ENCODE peak calls at places on chromosomes 4 and X, in four cellular contexts. One of them, this sample, is unnamed.

GRCh38 chr4:11615601-11616000 is 186.9 kb upstream of the HS3ST1 start:
- DNase-seq in A549: no peak
- DNase-seq in K562: no peak
- DNase-seq in HepG2: no peak
- DNase-seq in this sample: no peak

GRCh38 chr4:145808021-145808650 is 128.2 kb downstream of the C4orf51 start:
- DNase-seq in A549: peak
- DNase-seq in K562: peak
- DNase-seq in HepG2: peak
- DNase-seq in this sample: peak

GRCh38 chrX:16658284-16658683 is 8.3 kb downstream of the S100G start:
- DNase-seq in A549: no peak
- DNase-seq in K562: no peak
- DNase-seq in HepG2: no peak
- DNase-seq in this sample: no peak

GRCh38 chr4:2497931-2498330 is 29.0 kb downstream of the RNF4 start:
- DNase-seq in A549: no peak
- DNase-seq in K562: no peak
- DNase-seq in HepG2: no peak
- DNase-seq in this sample: no peak

GRCh38 chr4:1490906-1491629 is 84.8 kb upstream of the NKX1-1 start:
- DNase-seq in A549: no peak
- DNase-seq in K562: no peak
- DNase-seq in HepG2: no peak
- DNase-seq in this sample: no peak

GRCh38 chr4:166422475-166422874 is 549.4 kb downstream of the TLL1 start:
- DNase-seq in A549: no peak
- DNase-seq in K562: no peak
- DNase-seq in HepG2: no peak
- DNase-seq in this sample: no peak

GRCh38 chrX:77426811-77427210 is 20.4 kb upstream of the FGF16 start:
- DNase-seq in A549: no peak
- DNase-seq in K562: no peak
- DNase-seq in HepG2: no peak
- DNase-seq in this sample: no peak

GRCh38 chr4:169968999-169969398 is 57.2 kb downstream of the MFAP3L start:
- DNase-seq in A549: peak
- DNase-seq in K562: no peak
- DNase-seq in HepG2: no peak
- DNase-seq in this sample: no peak

GRCh38 chr4:148329751-148330150 is 112.5 kb downstream of the NR3C2 start:
- DNase-seq in A549: no peak
- DNase-seq in K562: no peak
- DNase-seq in HepG2: no peak
- DNase-seq in this sample: no peak

GRCh38 chrX:134626434-134626833 is 31.8 kb downstream of the PLAC1 start:
- DNase-seq in A549: no peak
- DNase-seq in K562: no peak
- DNase-seq in HepG2: no peak
- DNase-seq in this sample: no peak

GRCh38 chr4:12844111-12844510 is 640.0 kb downstream of the RAB28 start:
- DNase-seq in A549: no peak
- DNase-seq in K562: no peak
- DNase-seq in HepG2: no peak
- DNase-seq in this sample: no peak

GRCh38 chrX:40615976-40616375 is 7.3 kb upstream of the MPC1L start:
- DNase-seq in A549: no peak
- DNase-seq in K562: no peak
- DNase-seq in HepG2: no peak
- DNase-seq in this sample: no peak

GRCh38 chr4:96150501-96150900 is 310.6 kb downstream of the PDHA2 start:
- DNase-seq in A549: no peak
- DNase-seq in K562: no peak
- DNase-seq in HepG2: no peak
- DNase-seq in this sample: no peak

GRCh38 chr4:79445371-79445781 is 37.3 kb upstream of the GK2 start:
- DNase-seq in A549: no peak
- DNase-seq in K562: no peak
- DNase-seq in HepG2: no peak
- DNase-seq in this sample: no peak

GRCh38 chrX:41722816-41723215 is 1.2 kb upstream of the GPR82 start:
- DNase-seq in A549: no peak
- DNase-seq in K562: no peak
- DNase-seq in HepG2: no peak
- DNase-seq in this sample: no peak

GRCh38 chr4:2648159-2648814 is 107.8 kb downstream of the TNIP2 start:
- DNase-seq in A549: no peak
- DNase-seq in K562: no peak
- DNase-seq in HepG2: no peak
- DNase-seq in this sample: no peak

GRCh38 chr4:152779513-152780266 is at the start of the genes ARFIP1 and TIGD4:
- DNase-seq in A549: peak
- DNase-seq in K562: peak
- DNase-seq in HepG2: peak
- DNase-seq in this sample: peak

GRCh38 chr4:185224597-185224996 is 15.2 kb downstream of the SNX25 start:
- DNase-seq in A549: no peak
- DNase-seq in K562: no peak
- DNase-seq in HepG2: no peak
- DNase-seq in this sample: no peak
- TF ChIP-seq MYC in A549: no peak
- TF ChIP-seq MYC in K562: no peak
- TF ChIP-seq MYC in HepG2: no peak
- TF ChIP-seq MYC in this sample: no peak

DNA sequence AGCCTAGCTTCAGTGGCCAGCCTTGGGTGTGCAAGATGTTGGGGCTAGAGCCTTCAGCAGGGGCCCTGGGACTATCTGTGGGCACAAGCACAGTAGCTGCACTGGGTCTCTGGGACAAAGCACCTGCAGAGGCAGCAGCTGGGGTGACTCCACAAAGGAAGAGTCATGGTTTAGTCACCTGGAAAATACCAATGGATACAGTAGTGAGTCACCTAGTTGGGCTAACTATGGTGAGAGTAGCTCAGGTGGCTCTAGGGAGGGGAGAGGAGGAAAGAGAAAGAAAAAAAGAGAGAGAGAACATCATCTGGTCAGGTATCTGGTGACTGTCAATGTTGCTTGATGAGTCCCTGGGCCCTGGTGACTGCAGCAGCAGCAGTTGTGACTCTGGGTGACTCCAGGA is 72.9 kb upstream of the SPIN4 start:
- DNase-seq in A549: no peak
- DNase-seq in K562: no peak
- DNase-seq in HepG2: no peak
- DNase-seq in this sample: no peak
- TF ChIP-seq MAX in A549: no peak
- TF ChIP-seq MAX in K562: no peak
- TF ChIP-seq MAX in HepG2: no peak
- TF ChIP-seq MAX in this sample: no peak

GRCh38 chr4:76012388-76012801 is 5.1 kb upstream of the CXCL9 start:
- DNase-seq in A549: no peak
- DNase-seq in K562: no peak
- DNase-seq in HepG2: no peak
- DNase-seq in this sample: no peak

GRCh38 chr4:76016383-76016782 is 6.9 kb downstream of the CXCL10 start:
- DNase-seq in A549: no peak
- DNase-seq in K562: no peak
- DNase-seq in HepG2: no peak
- DNase-seq in this sample: no peak

GRCh38 chr4:76013540-76013939 is 6.2 kb upstream of the CXCL9 start:
- DNase-seq in A549: no peak
- DNase-seq in K562: no peak
- DNase-seq in HepG2: no peak
- DNase-seq in this sample: no peak

GRCh38 chr4:76011018-76011670 is 3.8 kb upstream of the CXCL9 start:
- DNase-seq in A549: no peak
- DNase-seq in K562: no peak
- DNase-seq in HepG2: no peak
- DNase-seq in this sample: no peak

GRCh38 chr4:76011700-76012387 is 4.5 kb upstream of the CXCL9 start:
- DNase-seq in A549: no peak
- DNase-seq in K562: no peak
- DNase-seq in HepG2: no peak
- DNase-seq in this sample: no peak
- H3K4me3 ChIP-seq in A549: no peak
- H3K4me3 ChIP-seq in K562: no peak
- H3K4me3 ChIP-seq in HepG2: no peak
- H3K4me3 ChIP-seq in this sample: no peak

DNA sequence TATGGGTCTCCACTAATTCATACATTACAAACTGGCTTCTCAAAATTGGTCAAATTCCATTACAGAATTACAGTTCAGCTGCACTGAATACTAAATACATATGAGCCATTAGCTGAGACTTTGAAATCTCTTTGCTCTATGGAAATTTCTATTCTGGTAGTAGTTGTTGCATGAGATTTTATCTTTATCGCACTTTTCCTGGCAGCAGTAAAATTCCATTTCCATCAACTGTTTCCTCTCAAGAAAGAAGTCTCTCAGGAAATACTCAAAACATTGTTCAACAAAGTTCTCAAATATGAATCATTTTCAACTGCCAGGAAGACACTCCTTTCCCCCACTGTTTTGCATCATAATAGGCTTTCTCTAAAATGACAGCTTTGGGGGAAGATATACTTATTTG is 51.3 kb downstream of the ATP11C start:
- DNase-seq in A549: no peak
- DNase-seq in K562: no peak
- DNase-seq in HepG2: no peak
- DNase-seq in this sample: no peak
- TF ChIP-seq MYC in A549: no peak
- TF ChIP-seq MYC in K562: no peak
- TF ChIP-seq MYC in HepG2: no peak
- TF ChIP-seq MYC in this sample: no peak

GRCh38 chr4:182351485-182351884 is 108.3 kb downstream of the TENM3 start:
- DNase-seq in A549: no peak
- DNase-seq in K562: no peak
- DNase-seq in HepG2: no peak
- DNase-seq in this sample: no peak
- TF ChIP-seq MAX in A549: no peak
- TF ChIP-seq MAX in K562: no peak
- TF ChIP-seq MAX in HepG2: no peak
- TF ChIP-seq MAX in this sample: no peak

DNA sequence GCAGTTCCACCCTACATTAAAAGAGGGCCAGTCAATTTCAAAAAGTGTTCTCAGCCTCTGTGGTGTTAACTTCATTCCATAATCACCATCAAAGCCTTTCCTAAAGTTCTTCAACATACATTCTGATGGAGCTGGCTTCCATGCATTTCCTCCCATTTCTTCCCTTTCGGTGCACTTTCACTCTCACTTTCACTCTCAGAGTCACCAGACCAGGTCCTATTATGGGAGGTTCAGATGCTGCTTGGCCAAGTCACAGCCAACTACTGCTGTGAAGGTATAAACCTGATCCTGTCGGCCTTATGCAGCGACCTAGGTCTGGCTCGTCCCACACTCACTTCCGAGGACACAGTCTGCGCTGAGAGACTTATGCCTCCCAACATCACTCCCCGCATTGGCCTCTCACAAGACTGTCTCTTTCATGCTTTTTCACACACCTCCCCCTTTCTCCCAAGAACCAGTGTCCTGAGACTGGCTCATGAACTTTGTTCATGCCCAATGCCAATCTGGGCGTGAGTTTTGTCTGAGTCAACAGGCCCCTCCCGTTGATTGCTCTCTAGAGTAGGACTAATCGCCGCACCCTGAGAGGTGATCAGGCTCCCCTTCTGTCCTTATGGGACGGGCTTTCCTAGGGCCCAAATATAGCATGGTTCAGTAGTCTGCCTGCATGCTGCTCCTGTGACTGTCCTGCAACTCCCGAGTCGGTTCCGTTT is 60.8 kb upstream of the XAGE1B start:
- DNase-seq in A549: no peak
- DNase-seq in K562: no peak
- DNase-seq in HepG2: no peak
- DNase-seq in this sample: no peak
- H3K4me3 ChIP-seq in A549: no peak
- H3K4me3 ChIP-seq in K562: no peak
- H3K4me3 ChIP-seq in HepG2: no peak
- H3K4me3 ChIP-seq in this sample: no peak

GRCh38 chr4:5044341-5044740 is 6.9 kb upstream of the STK32B start:
- DNase-seq in A549: no peak
- DNase-seq in K562: no peak
- DNase-seq in HepG2: no peak
- DNase-seq in this sample: no peak

GRCh38 chr4:5048721-5049120 is 2.6 kb upstream of the STK32B start:
- DNase-seq in A549: no peak
- DNase-seq in K562: no peak
- DNase-seq in HepG2: no peak
- DNase-seq in this sample: no peak

GRCh38 chr4:5041609-5042234 is 9.6 kb upstream of the STK32B start:
- DNase-seq in A549: no peak
- DNase-seq in K562: no peak
- DNase-seq in HepG2: no peak
- DNase-seq in this sample: no peak

GRCh38 chr4:5043579-5043978 is 7.7 kb upstream of the STK32B start:
- DNase-seq in A549: no peak
- DNase-seq in K562: no peak
- DNase-seq in HepG2: no peak
- DNase-seq in this sample: no peak

DNA sequence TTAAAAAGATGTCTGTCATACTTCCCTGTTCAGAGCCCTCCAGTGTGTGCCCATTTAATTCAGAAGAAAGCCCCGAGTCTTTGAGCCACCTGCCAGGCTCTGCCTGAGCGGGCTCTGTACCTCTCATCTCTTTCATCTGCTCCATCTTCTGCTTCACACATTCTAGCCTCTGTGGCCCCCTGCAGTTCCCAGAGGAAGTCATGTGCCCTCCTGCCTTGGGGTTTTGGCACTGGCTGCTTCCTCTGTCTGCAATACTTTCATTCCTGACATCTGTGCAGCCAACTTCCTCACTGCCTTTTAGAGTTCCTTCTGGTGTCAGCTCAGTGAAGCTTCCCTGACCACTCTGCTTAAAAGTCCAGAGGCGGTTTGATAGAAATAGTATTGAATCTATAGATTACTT is 6.2 kb upstream of the STK32B start:
- DNase-seq in A549: no peak
- DNase-seq in K562: no peak
- DNase-seq in HepG2: no peak
- DNase-seq in this sample: peak
- TF ChIP-seq MYC in A549: no peak
- TF ChIP-seq MYC in K562: no peak
- TF ChIP-seq MYC in HepG2: no peak
- TF ChIP-seq MYC in this sample: peak

GRCh38 chr4:74377714-74378113 is 12.8 kb downstream of the EREG start:
- DNase-seq in A549: no peak
- DNase-seq in K562: no peak
- DNase-seq in HepG2: no peak
- DNase-seq in this sample: no peak

GRCh38 chr4:74374561-74375327 is 9.8 kb downstream of the EREG start:
- DNase-seq in A549: peak
- DNase-seq in K562: no peak
- DNase-seq in HepG2: no peak
- DNase-seq in this sample: peak

GRCh38 chr4:74375824-74376426 is 11.0 kb downstream of the EREG start:
- DNase-seq in A549: no peak
- DNase-seq in K562: no peak
- DNase-seq in HepG2: no peak
- DNase-seq in this sample: no peak

GRCh38 chr4:74378573-74378972 is 13.6 kb downstream of the EREG start:
- DNase-seq in A549: no peak
- DNase-seq in K562: no peak
- DNase-seq in HepG2: no peak
- DNase-seq in this sample: no peak

GRCh38 chr4:74376888-74377483 is 12.0 kb downstream of the EREG start:
- DNase-seq in A549: peak
- DNase-seq in K562: peak
- DNase-seq in HepG2: peak
- DNase-seq in this sample: peak
- TF ChIP-seq MAX in A549: no peak
- TF ChIP-seq MAX in K562: no peak
- TF ChIP-seq MAX in HepG2: no peak
- TF ChIP-seq MAX in this sample: no peak

This sample was measured in NB4.